ENCODE peak calls at places on chromosomes 13 and 19, in ten cellular contexts. Q is GM23338; H is fibroblast of mammary gland; Y is epithelial cell of esophagus; M is stimulated activated CD4-positive, alpha-beta T cell treated with anti-CD3 and anti-CD28 coated beads, Interleukin-2, amount 100 ng/mL, for 48 hours; O is pulmonary artery endothelial cell; N is H9; F is T-helper 1 cell; W is endothelial cell; L is central memory CD4-positive, alpha-beta T cell. X is an unnamed sample.
A peak's percentile ranks its signal among the peaks of the same experiment; 100 is the strongest.

GRCh38 chr13:25397763-25398162 is 26.0 kb downstream of the ATP8A2 start:
- DNase-seq in L (no peak), O (no peak), W (no peak), Q (no peak), Y (no peak), H (no peak), N (no peak), M (no peak), F (no peak), X (no peak)

GRCh38 chr13:71643466-71643865 is 223.5 kb downstream of the DACH1 start:
- DNase-seq in L (no peak), M (no peak), Y (no peak), N (no peak), Q (no peak), W (no peak), O (no peak), H (no peak), F (no peak), X (no peak)

GRCh38 chr13:78660130-78660857 is 1.3 kb upstream of the OBI1 start:
- DNase-seq in M (peak; percentile 23), Q (peak; percentile 81), N (peak; percentile 46), O (no peak), W (peak; percentile 25), Y (no peak), F (no peak), L (peak; percentile 5), H (peak; percentile 33), X (no peak)

GRCh38 chr13:49315036-49315565 is 67.4 kb downstream of the CDADC1 start:
- DNase-seq in O (no peak), M (no peak), H (peak; percentile 70), L (no peak), W (no peak), Q (no peak), N (no peak), F (no peak), Y (no peak), X (no peak)

GRCh38 chr19:49692102-49692599 is 1.2 kb downstream of the CPT1C start:
- DNase-seq in F (no peak), Y (no peak), O (no peak), L (no peak), N (no peak), H (no peak), W (no peak), Q (no peak), M (no peak), X (no peak)

GRCh38 chr19:49395581-49396407 is 7.7 kb downstream of the KASH5 start:
- DNase-seq in Q (no peak), M (no peak), F (no peak), N (no peak), L (no peak), O (no peak), H (no peak), Y (no peak), W (no peak), X (no peak)

GRCh38 chr13:34863360-34864135 is 78.5 kb upstream of the NBEA start:
- DNase-seq in F (no peak), O (no peak), Q (no peak), N (no peak), L (no peak), Y (peak; percentile 95), H (peak; percentile 90), M (no peak), W (no peak), X (no peak)

GRCh38 chr19:12985049-12985776 is 10.1 kb upstream of the NFIX start:
- DNase-seq in H (peak; percentile 55), M (no peak), Y (no peak), Q (no peak), N (peak; percentile 33), W (no peak), F (no peak), O (no peak), L (no peak), X (no peak)

GRCh38 chr19:33402421-33403220 is 29.1 kb downstream of the CEBPG start:
- DNase-seq in M (no peak), H (no peak), F (no peak), N (no peak), Y (peak; percentile 21), L (no peak), Q (no peak), W (no peak), O (no peak), X (no peak)

GRCh38 chr13:105139380-105140285 is 1395.8 kb downstream of the EFNB2 start:
- DNase-seq in N (peak; percentile 43), H (peak; percentile 51), O (peak; percentile 8), L (peak; percentile 66), Q (peak; percentile 11), M (peak; percentile 39), W (no peak), F (peak; percentile 14), Y (no peak), X (peak; percentile 26)

GRCh38 chr13:47146136-47146535 is 249.3 kb upstream of the HTR2A start:
- DNase-seq in M (no peak), Q (no peak), O (no peak), F (no peak), N (no peak), H (peak; percentile 69), Y (peak; percentile 20), W (no peak), L (no peak), X (no peak)

GRCh38 chr19:32676186-32676894 is 692 bp downstream of the RGS9BP start:
- DNase-seq in H (no peak), O (no peak), W (peak; percentile 20), M (no peak), N (peak; percentile 50), L (peak; percentile 24), Y (peak; percentile 52), F (peak; percentile 18), Q (peak; percentile 62), X (no peak)

GRCh38 chr19:45423589-45424190 is at the start of gene ERCC1:
- DNase-seq in O (peak; percentile 84), H (peak; percentile 91), N (peak; percentile 100), M (peak; percentile 55), W (peak; percentile 90), Y (peak; percentile 99), F (no peak), L (no peak), Q (peak; percentile 100), X (peak; percentile 79)

GRCh38 chr13:39105110-39105509 is 66.9 kb downstream of the NHLRC3 start:
- DNase-seq in O (no peak), M (no peak), Y (peak; percentile 40), F (no peak), H (peak; percentile 12), Q (no peak), L (no peak), N (no peak), W (no peak), X (no peak)

GRCh38 chr13:39998166-39998565 is 342.7 kb downstream of the COG6 start:
- DNase-seq in N (no peak), H (no peak), M (no peak), Q (no peak), F (no peak), L (peak; percentile 40), Y (no peak), W (no peak), O (no peak), X (no peak)